ENCODE peak calls at places on chromosomes 7 and 10, in seven cellular contexts. F is Caco-2; B is naive thymus-derived CD8-positive, alpha-beta T cell; W is Panc1; V is tibial artery; Z is H54; X is astrocyte of the hippocampus. S is an unnamed sample.

GRCh38 chr10:5692476-5693358 is 8.1 kb downstream of the TASOR2 start:
- DNase-seq in F (no peak), B (peak; percentile 66), W (no peak), V (no peak), Z (no peak), X (peak; percentile 76), S (no peak)

GRCh38 chr7:39099146-39099545 is 121.4 kb downstream of the POU6F2 start:
- DNase-seq in F (no peak), B (no peak), W (no peak), V (no peak), Z (no peak), X (peak; percentile 3), S (no peak)

GRCh38 chr10:99711129-99711719 is 20.7 kb downstream of the COX15 start:
- DNase-seq in F (no peak), B (no peak), W (peak; percentile 17), V (no peak), Z (peak; percentile 8), X (peak; percentile 74), S (no peak)

GRCh38 chr7:32890010-32890552 is 1.5 kb downstream of the KBTBD2 start:
- DNase-seq in F (peak; percentile 54), B (no peak), W (no peak), V (no peak), Z (no peak), X (peak; percentile 52), S (no peak)

GRCh38 chr7:102201576-102201975 is 85.1 kb upstream of the SH2B2 start:
- DNase-seq in F (no peak), B (no peak), W (no peak), V (no peak), Z (no peak), X (no peak), S (no peak)

GRCh38 chr10:120927352-120927751 is 76.2 kb downstream of the WDR11 start:
- DNase-seq in F (no peak), B (no peak), W (no peak), V (no peak), Z (no peak), X (no peak), S (no peak)

GRCh38 chr7:115178831-115179230 is 256.9 kb downstream of the MDFIC start:
- DNase-seq in F (no peak), B (no peak), W (no peak), V (no peak), Z (no peak), X (peak; percentile 83), S (no peak)

GRCh38 chr7:94064541-94065191 is 60.5 kb upstream of the BET1 start:
- DNase-seq in F (no peak), B (no peak), W (no peak), V (no peak), Z (no peak), X (no peak), S (no peak)

GRCh38 chr10:24333736-24334135 is 124.8 kb downstream of the KIAA1217 start:
- DNase-seq in F (no peak), B (no peak), W (no peak), V (no peak), Z (no peak), X (no peak), S (no peak)

GRCh38 chr10:34812771-34813170 is 2.3 kb downstream of the PARD3 start:
- DNase-seq in F (no peak), B (no peak), W (no peak), V (no peak), Z (no peak), X (no peak), S (no peak)

GRCh38 chr10:91006001-91006751 is 85.3 kb upstream of the ANKRD1 start:
- DNase-seq in F (no peak), B (peak; percentile 52), W (peak; percentile 41), V (peak; percentile 56), Z (peak; percentile 42), X (peak; percentile 88), S (peak; percentile 35)

GRCh38 chr7:30595461-30596042 is 874 bp downstream of the GARS1 start:
- DNase-seq in F (no peak), B (no peak), W (no peak), V (no peak), Z (no peak), X (peak; percentile 38), S (no peak)

GRCh38 chr7:105932835-105933477 is 30.1 kb upstream of the CDHR3 start:
- DNase-seq in F (no peak), B (no peak), W (no peak), V (peak; percentile 52), Z (no peak), X (peak; percentile 64), S (peak; percentile 41)

GRCh38 chr10:34711500-34711899 is 103.6 kb downstream of the PARD3 start:
- DNase-seq in F (no peak), B (no peak), W (no peak), V (no peak), Z (no peak), X (no peak), S (no peak)

GRCh38 chr10:110425684-110426293 is 71.9 kb upstream of the DUSP5 start:
- DNase-seq in F (no peak), B (no peak), W (no peak), V (no peak), Z (no peak), X (peak; percentile 82), S (no peak)

GRCh38 chr7:24665564-24666294 is 91.5 kb downstream of the GSDME start:
- DNase-seq in F (no peak), B (no peak), W (peak; percentile 36), V (no peak), Z (no peak), X (peak; percentile 71), S (peak; percentile 51)

GRCh38 chr7:47937711-47938573 is 10.3 kb downstream of the PKD1L1 start:
- DNase-seq in F (no peak), B (no peak), W (no peak), V (no peak), Z (no peak), X (no peak), S (no peak)

GRCh38 chr7:75958802-75959543 is 35.4 kb downstream of the TMEM120A start:
- DNase-seq in F (no peak), B (no peak), W (no peak), V (no peak), Z (no peak), X (no peak), S (no peak)

GRCh38 chr10:48187713-48188541 is 86.6 kb downstream of the FRMPD2 start:
- DNase-seq in F (peak; percentile 75), B (no peak), W (no peak), V (no peak), Z (no peak), X (no peak), S (no peak)

GRCh38 chr10:94602729-94603515 is 57.3 kb downstream of the HELLS start:
- DNase-seq in F (no peak), B (no peak), W (no peak), V (no peak), Z (no peak), X (no peak), S (no peak)

GRCh38 chr10:97798958-97799565 is 27.3 kb upstream of the SFRP5 start:
- DNase-seq in F (no peak), B (no peak), W (no peak), V (no peak), Z (no peak), X (no peak), S (no peak)

GRCh38 chr7:139827042-139827441 is 2.0 kb upstream of the TBXAS1 start:
- DNase-seq in F (no peak), B (no peak), W (no peak), V (no peak), Z (no peak), X (no peak), S (no peak)

GRCh38 chr7:39357648-39358047 is 208.6 kb upstream of the YAE1 start:
- DNase-seq in F (no peak), B (no peak), W (no peak), V (no peak), Z (no peak), X (no peak), S (no peak)

GRCh38 chr7:117962598-117962997 is 89.4 kb upstream of the CTTNBP2 start:
- DNase-seq in F (no peak), B (no peak), W (no peak), V (no peak), Z (no peak), X (no peak), S (no peak)

GRCh38 chr7:107286751-107287621 is 118.2 kb downstream of the HBP1 start:
- DNase-seq in F (no peak), B (no peak), W (no peak), V (no peak), Z (no peak), X (no peak), S (no peak)

GRCh38 chr10:5094265-5095205 is at the start of gene AKR1C3:
- DNase-seq in F (no peak), B (no peak), W (no peak), V (no peak), Z (no peak), X (peak; percentile 71), S (no peak)

GRCh38 chr10:106395061-106395749 is 769.3 kb downstream of the SORCS1 start:
- DNase-seq in F (no peak), B (no peak), W (no peak), V (no peak), Z (no peak), X (no peak), S (no peak)

GRCh38 chr7:27254625-27255024 is 12.0 kb downstream of the EVX1 start:
- DNase-seq in F (no peak), B (no peak), W (no peak), V (no peak), Z (no peak), X (no peak), S (no peak)

GRCh38 chr7:5599543-5600200 is 176.0 kb upstream of the TNRC18 start:
- DNase-seq in F (no peak), B (no peak), W (no peak), V (no peak), Z (no peak), X (no peak), S (no peak)

GRCh38 chr7:96004598-96004997 is 232.2 kb downstream of the DYNC1I1 start:
- DNase-seq in F (no peak), B (no peak), W (no peak), V (no peak), Z (no peak), X (peak; percentile 1), S (no peak)

GRCh38 chr10:125016123-125016522 is 74.2 kb downstream of the ZRANB1 start:
- DNase-seq in F (no peak), B (no peak), W (no peak), V (peak; percentile 90), Z (no peak), X (no peak), S (no peak)

GRCh38 chr7:36303202-36304098 is 86.2 kb upstream of the ANLN start:
- DNase-seq in F (no peak), B (no peak), W (peak; percentile 67), V (peak; percentile 94), Z (peak; percentile 90), X (peak; percentile 95), S (peak; percentile 94)

GRCh38 chr10:36494386-36494785 is 631.0 kb upstream of the ANKRD30A start:
- DNase-seq in F (no peak), B (no peak), W (peak; percentile 66), V (peak; percentile 33), Z (no peak), X (no peak), S (no peak)

GRCh38 chr10:48996-49395 is at the start of gene TUBB8:
- DNase-seq in F (no peak), B (no peak), W (no peak), V (no peak), Z (no peak), X (no peak), S (no peak)

GRCh38 chr7:87058739-87059524 is 522 bp downstream of the ELAPOR2 start:
- DNase-seq in F (no peak), B (no peak), W (no peak), V (no peak), Z (no peak), X (no peak), S (no peak)